ENCODE peak calls at places on chromosomes 2 and 18, in eight cellular contexts. T is GM23248, I is Peyer's patch, U is HAP-1, N is right cardiac atrium, C is AG04449, G is astrocyte of the spinal cord, D is cardiac fibroblast. M is an unnamed sample.

GRCh38 chr2:199085201-199085750 is 372.5 kb downstream of the SATB2 start:
- DNase-seq in T (peak), I (no peak), U (no peak), N (no peak), C (no peak), G (no peak), D (no peak), M (no peak)

GRCh38 chr2:26720322-26721166 is 28.0 kb downstream of the KCNK3 start:
- DNase-seq in T (peak), I (peak), U (no peak), N (peak), C (no peak), G (peak), D (peak), M (no peak)

GRCh38 chr2:160434254-160434948 is 59.2 kb downstream of the RBMS1 start:
- DNase-seq in T (no peak), I (no peak), U (no peak), N (no peak), C (no peak), G (no peak), D (no peak), M (no peak)

GRCh38 chr2:231198291-231199173 is at the start of gene ARMC9:
- DNase-seq in T (peak), I (peak), U (peak), N (peak), C (no peak), G (peak), D (peak), M (no peak)

GRCh38 chr2:37441055-37441454 is 96.6 kb downstream of the QPCT start:
- DNase-seq in T (no peak), I (no peak), U (no peak), N (no peak), C (no peak), G (no peak), D (no peak), M (no peak)

GRCh38 chr2:101737478-101738240 is 40.2 kb downstream of the MAP4K4 start:
- DNase-seq in T (peak), I (no peak), U (no peak), N (no peak), C (no peak), G (no peak), D (peak), M (peak)

GRCh38 chr18:58386780-58387179 is 242.1 kb downstream of the ALPK2 start:
- DNase-seq in T (no peak), I (peak), U (no peak), N (no peak), C (no peak), G (no peak), D (no peak), M (no peak)

GRCh38 chr2:236176951-236177350 is 8.8 kb upstream of the GBX2 start:
- DNase-seq in T (no peak), I (no peak), U (no peak), N (no peak), C (no peak), G (no peak), D (no peak), M (no peak)

GRCh38 chr2:172726172-172726735 is 9.4 kb upstream of the RAPGEF4 start:
- DNase-seq in T (no peak), I (no peak), U (no peak), N (no peak), C (no peak), G (peak), D (no peak), M (no peak)

GRCh38 chr2:233058717-233059546 is 1.2 kb upstream of the INPP5D start:
- DNase-seq in T (no peak), I (no peak), U (no peak), N (no peak), C (no peak), G (no peak), D (no peak), M (no peak)

GRCh38 chr18:25345432-25345831 is 6.5 kb downstream of the ZNF521 start:
- DNase-seq in T (peak), I (no peak), U (no peak), N (no peak), C (no peak), G (no peak), D (no peak), M (no peak)

GRCh38 chr18:48922801-48923730 is 27.7 kb downstream of the SMAD7 start:
- DNase-seq in T (peak), I (no peak), U (no peak), N (peak), C (peak), G (peak), D (peak), M (peak)

GRCh38 chr2:33442528-33443069 is 33.9 kb upstream of the RASGRP3 start:
- DNase-seq in T (peak), I (no peak), U (no peak), N (no peak), C (no peak), G (no peak), D (peak), M (no peak)

GRCh38 chr2:182548031-182548950 is 121.5 kb upstream of the PDE1A start:
- DNase-seq in T (peak), I (no peak), U (no peak), N (no peak), C (no peak), G (peak), D (peak), M (no peak)

GRCh38 chr2:200180943-200181342 is 125.5 kb upstream of the SPATS2L start:
- DNase-seq in T (no peak), I (no peak), U (no peak), N (no peak), C (no peak), G (no peak), D (no peak), M (no peak)

GRCh38 chr18:35029770-35030169 is 11.4 kb upstream of the MAPRE2 start:
- DNase-seq in T (peak), I (no peak), U (no peak), N (no peak), C (no peak), G (no peak), D (peak), M (no peak)
- H3K4me3 ChIP-seq in T (peak), I (peak), U (no peak), N (peak), C (no peak), G (no peak), D (no peak), M (no peak)

GRCh38 chr2:1731512-1731962 is 12.8 kb downstream of the PXDN start:
- DNase-seq in T (peak), I (peak), U (no peak), N (peak), C (no peak), G (peak), D (peak), M (no peak)
- H3K4me3 ChIP-seq in T (peak), I (no peak), U (no peak), N (no peak), C (peak), G (no peak), D (no peak), M (no peak)

DNA sequence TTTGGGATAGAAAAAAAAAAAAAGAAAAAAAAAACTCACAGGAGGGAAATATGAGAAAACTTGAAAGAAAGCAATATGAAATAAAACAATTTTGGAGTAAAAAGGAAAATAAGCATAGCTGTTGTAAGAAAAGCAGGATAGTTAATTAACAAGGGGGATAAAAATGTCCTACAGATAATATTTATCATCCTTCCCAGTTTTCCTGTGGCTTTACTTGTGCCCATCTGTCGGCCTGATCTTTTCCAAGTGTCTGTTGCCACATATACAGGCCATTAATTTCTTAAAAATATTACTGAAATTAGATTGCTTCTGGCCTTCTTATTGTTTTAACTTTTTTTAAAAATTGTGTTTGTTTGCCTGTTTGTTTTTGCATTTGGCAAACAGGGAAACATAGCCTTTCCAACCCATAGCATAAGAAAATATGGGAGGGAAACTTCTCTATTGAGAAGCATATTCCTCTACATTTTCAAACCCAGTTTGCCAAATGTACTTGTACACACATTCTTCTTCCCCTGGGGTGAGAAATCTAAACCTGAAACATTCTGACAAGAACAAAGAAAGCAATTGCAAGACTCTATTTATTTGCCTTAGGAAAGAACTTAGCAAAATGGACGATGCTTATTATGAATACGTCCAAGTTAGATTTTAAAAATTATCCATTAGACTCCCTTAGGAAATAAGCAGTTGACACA is 272.3 kb downstream of the CDH20 start:
- DNase-seq in T (peak), I (no peak), U (no peak), N (no peak), C (no peak), G (peak), D (peak), M (no peak)
- H3K4me3 ChIP-seq in T (peak), I (no peak), U (no peak), N (peak), C (peak), G (peak), D (no peak), M (peak)

DNA sequence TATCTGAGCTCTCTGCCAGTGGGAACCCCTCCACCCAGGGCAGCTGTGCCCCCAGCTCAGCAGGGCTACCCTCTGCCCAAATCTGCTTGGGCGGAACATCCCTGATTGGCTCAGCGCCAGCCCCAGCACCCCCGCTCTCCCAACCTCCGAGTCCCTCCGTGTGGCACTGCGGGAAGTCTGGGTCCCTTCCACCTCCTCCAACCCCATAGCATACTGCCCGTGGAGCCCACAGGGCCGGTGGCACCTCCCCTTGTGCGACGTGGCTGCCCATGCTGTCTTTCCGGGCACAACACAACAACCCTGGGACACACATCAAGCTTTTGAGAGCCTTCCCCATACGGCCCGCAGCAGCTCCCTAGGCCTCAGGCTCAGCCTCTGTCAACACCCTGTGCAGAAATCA is 55.8 kb upstream of the NCK2 start:
- DNase-seq in T (no peak), I (no peak), U (no peak), N (no peak), C (no peak), G (no peak), D (no peak), M (no peak)
- H3K4me3 ChIP-seq in T (no peak), I (no peak), U (no peak), N (no peak), C (no peak), G (no peak), D (no peak), M (no peak)

DNA sequence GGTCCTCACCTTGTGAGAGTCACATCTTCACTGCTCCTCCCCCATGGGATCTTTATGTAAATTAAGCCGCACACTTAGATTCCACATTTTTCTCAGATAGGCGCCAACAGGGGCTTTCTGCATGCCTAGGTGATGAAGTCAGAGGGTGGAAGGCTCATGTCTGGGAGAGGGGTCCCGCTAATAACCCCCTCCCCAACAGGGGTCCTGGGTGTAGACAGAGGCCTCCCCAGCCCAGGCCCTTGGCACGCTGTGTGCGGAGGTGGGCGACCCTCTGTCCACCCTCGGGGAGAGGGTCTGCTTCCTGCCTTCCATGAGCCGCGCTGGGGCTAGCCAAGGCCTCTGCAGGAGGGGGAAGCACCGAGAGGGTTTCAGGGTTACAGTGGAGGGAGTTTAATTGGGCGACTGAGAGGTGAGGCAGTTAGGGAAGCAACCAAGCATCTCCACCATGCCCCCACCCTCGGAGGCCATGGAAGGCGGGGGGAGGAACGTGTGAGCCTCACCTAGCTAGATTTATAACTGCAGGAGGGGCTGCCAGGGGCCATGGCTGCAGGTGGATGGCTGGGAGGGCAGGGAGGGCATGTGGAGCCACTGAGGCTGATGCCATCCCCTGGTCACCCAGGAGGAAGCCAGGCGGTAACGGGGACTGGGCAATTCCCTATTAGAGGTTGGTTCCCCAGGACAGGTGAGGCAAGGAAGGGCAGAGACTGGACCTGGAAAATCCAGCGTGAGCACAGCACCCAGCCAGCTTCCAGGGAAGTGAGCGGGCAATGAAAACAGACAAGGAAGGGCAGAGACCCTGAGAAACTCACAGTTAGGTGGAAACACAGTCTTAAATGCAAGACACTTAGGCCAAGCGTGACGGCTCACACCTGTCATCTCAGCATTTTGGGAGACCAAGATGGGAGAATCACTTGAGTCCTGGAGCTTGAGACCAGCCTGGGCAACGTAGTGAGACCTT is 7.7 kb upstream of the PXDN start:
- DNase-seq in T (no peak), I (no peak), U (no peak), N (no peak), C (no peak), G (no peak), D (no peak), M (no peak)
- H3K4me3 ChIP-seq in T (no peak), I (no peak), U (no peak), N (no peak), C (no peak), G (no peak), D (no peak), M (no peak)